ENCODE peak calls at places on chromosomes 7 and 10, in six cellular contexts. H is IMR-90, P is H1, R is H9, E is mesenchymal stem cell, O is trophoblast cell. Y is an unnamed sample.

GRCh38 chr7:128206017-128206746 is 34.9 kb upstream of the LEP start:
- DNase-seq in H (no peak), P (peak), R (peak), E (no peak), O (no peak), Y (no peak)

GRCh38 chr7:45036801-45037200 is 36.8 kb downstream of the CCM2 start:
- DNase-seq in H (no peak), P (no peak), R (no peak), E (no peak), O (no peak), Y (no peak)

GRCh38 chr7:69436944-69437343 is 161.3 kb upstream of the AUTS2 start:
- DNase-seq in H (no peak), P (no peak), R (no peak), E (peak), O (peak), Y (no peak)

GRCh38 chr7:69105092-69105491 is 493.2 kb upstream of the AUTS2 start:
- DNase-seq in H (no peak), P (no peak), R (no peak), E (no peak), O (peak), Y (no peak)

GRCh38 chr7:20798694-20799121 is 12.0 kb upstream of the SP8 start:
- DNase-seq in H (no peak), P (peak), R (peak), E (no peak), O (no peak), Y (no peak)

GRCh38 chr7:108367946-108368345 is 88.3 kb downstream of the NRCAM start:
- DNase-seq in H (no peak), P (no peak), R (no peak), E (no peak), O (no peak), Y (no peak)

GRCh38 chr10:48343871-48344598 is 37.6 kb downstream of the MAPK8 start:
- DNase-seq in H (no peak), P (no peak), R (no peak), E (no peak), O (no peak), Y (no peak)

GRCh38 chr10:121665809-121666208 is 67.6 kb upstream of the FGFR2 start:
- DNase-seq in H (no peak), P (no peak), R (no peak), E (no peak), O (no peak), Y (no peak)

GRCh38 chr7:151427705-151428392 is 12.1 kb downstream of the CRYGN start:
- DNase-seq in H (no peak), P (no peak), R (no peak), E (peak), O (no peak), Y (no peak)

GRCh38 chr10:125144209-125144608 is 16.2 kb downstream of the CTBP2 start:
- DNase-seq in H (no peak), P (no peak), R (no peak), E (no peak), O (no peak), Y (no peak)

GRCh38 chr10:93701903-93702277 is 502 bp downstream of the FRA10AC1 start:
- DNase-seq in H (peak), P (no peak), R (no peak), E (peak), O (no peak), Y (no peak)

GRCh38 chr7:11951909-11952308 is 119.9 kb upstream of the THSD7A start:
- DNase-seq in H (no peak), P (no peak), R (no peak), E (no peak), O (peak), Y (no peak)

GRCh38 chr7:186516-187113 is 5.8 kb upstream of the FAM20C start:
- DNase-seq in H (no peak), P (no peak), R (no peak), E (no peak), O (no peak), Y (no peak)

GRCh38 chr10:127094984-127095383 is 101.4 kb downstream of the INSYN2A start:
- DNase-seq in H (no peak), P (no peak), R (no peak), E (no peak), O (no peak), Y (no peak)

GRCh38 chr10:125160856-125161569 is 650 bp upstream of the CTBP2 start:
- DNase-seq in H (peak), P (peak), R (peak), E (peak), O (peak), Y (peak)

GRCh38 chr10:104209575-104210198 is 22.5 kb downstream of the CFAP43 start:
- DNase-seq in H (peak), P (peak), R (peak), E (peak), O (peak), Y (peak)

GRCh38 chr10:71933651-71934050 is 30.5 kb upstream of the CHST3 start:
- DNase-seq in H (no peak), P (no peak), R (no peak), E (no peak), O (no peak), Y (no peak)

GRCh38 chr10:93991101-93991500 is 2.6 kb upstream of the PLCE1 start:
- DNase-seq in H (no peak), P (no peak), R (no peak), E (peak), O (no peak), Y (no peak)

GRCh38 chr10:8211631-8212030 is 157.1 kb downstream of the GATA3 start:
- DNase-seq in H (no peak), P (no peak), R (no peak), E (no peak), O (peak), Y (no peak)

GRCh38 chr10:30176182-30176581 is 116.8 kb upstream of the JCAD start:
- DNase-seq in H (peak), P (no peak), R (no peak), E (peak), O (no peak), Y (no peak)

GRCh38 chr10:45379303-45379726 is 5.3 kb downstream of the ALOX5 start:
- DNase-seq in H (no peak), P (no peak), R (no peak), E (no peak), O (peak), Y (no peak)

GRCh38 chr7:158266817-158267736 is 320.5 kb downstream of the PTPRN2 start:
- DNase-seq in H (no peak), P (no peak), R (no peak), E (no peak), O (no peak), Y (no peak)

GRCh38 chr10:75592888-75593643 is 161.6 kb downstream of the LRMDA start:
- DNase-seq in H (no peak), P (no peak), R (no peak), E (no peak), O (no peak), Y (no peak)

GRCh38 chr7:148492157-148492860 is 98.3 kb upstream of the C7orf33 start:
- DNase-seq in H (no peak), P (no peak), R (no peak), E (no peak), O (peak), Y (no peak)

GRCh38 chr7:156612930-156613329 is 27.6 kb upstream of the RNF32 start:
- DNase-seq in H (no peak), P (no peak), R (no peak), E (no peak), O (no peak), Y (no peak)

GRCh38 chr7:139731802-139732470 is 45.9 kb downstream of the HIPK2 start:
- DNase-seq in H (peak), P (no peak), R (no peak), E (peak), O (peak), Y (no peak)

GRCh38 chr7:142567201-142567600 is 182.1 kb upstream of the PRSS1 start:
- DNase-seq in H (no peak), P (no peak), R (no peak), E (no peak), O (no peak), Y (no peak)

GRCh38 chr10:91410638-91411367 is 659 bp downstream of the HECTD2 start:
- DNase-seq in H (peak), P (no peak), R (no peak), E (peak), O (no peak), Y (no peak)

GRCh38 chr10:43681226-43681625 is 32.5 kb upstream of the ZNF32 start:
- DNase-seq in H (no peak), P (no peak), R (no peak), E (no peak), O (no peak), Y (no peak)

GRCh38 chr10:14560274-14560673 is 214.4 kb downstream of the FAM107B start:
- DNase-seq in H (peak), P (no peak), R (peak), E (peak), O (peak), Y (no peak)

GRCh38 chr7:128236924-128237586 is 4.0 kb upstream of the LEP start:
- DNase-seq in H (peak), P (no peak), R (no peak), E (peak), O (peak), Y (no peak)

GRCh38 chr7:46173526-46174191 is 252.6 kb upstream of the IGFBP3 start:
- DNase-seq in H (no peak), P (no peak), R (no peak), E (no peak), O (no peak), Y (no peak)

GRCh38 chr10:24453404-24453830 is 244.5 kb downstream of the KIAA1217 start:
- DNase-seq in H (peak), P (no peak), R (no peak), E (no peak), O (no peak), Y (no peak)

GRCh38 chr7:105493196-105493927 is 28.7 kb downstream of the PUS7 start:
- DNase-seq in H (peak), P (no peak), R (no peak), E (no peak), O (no peak), Y (no peak)

GRCh38 chr7:24290004-24290641 is 6.1 kb downstream of the NPY start:
- DNase-seq in H (peak), P (peak), R (peak), E (peak), O (peak), Y (no peak)

GRCh38 chr7:46603780-46604725 is 683.0 kb upstream of the IGFBP3 start:
- DNase-seq in H (peak), P (no peak), R (no peak), E (peak), O (peak), Y (no peak)

GRCh38 chr10:1706256-1706655 is 31.1 kb downstream of the ADARB2 start:
- DNase-seq in H (no peak), P (no peak), R (no peak), E (no peak), O (no peak), Y (no peak)

DNA sequence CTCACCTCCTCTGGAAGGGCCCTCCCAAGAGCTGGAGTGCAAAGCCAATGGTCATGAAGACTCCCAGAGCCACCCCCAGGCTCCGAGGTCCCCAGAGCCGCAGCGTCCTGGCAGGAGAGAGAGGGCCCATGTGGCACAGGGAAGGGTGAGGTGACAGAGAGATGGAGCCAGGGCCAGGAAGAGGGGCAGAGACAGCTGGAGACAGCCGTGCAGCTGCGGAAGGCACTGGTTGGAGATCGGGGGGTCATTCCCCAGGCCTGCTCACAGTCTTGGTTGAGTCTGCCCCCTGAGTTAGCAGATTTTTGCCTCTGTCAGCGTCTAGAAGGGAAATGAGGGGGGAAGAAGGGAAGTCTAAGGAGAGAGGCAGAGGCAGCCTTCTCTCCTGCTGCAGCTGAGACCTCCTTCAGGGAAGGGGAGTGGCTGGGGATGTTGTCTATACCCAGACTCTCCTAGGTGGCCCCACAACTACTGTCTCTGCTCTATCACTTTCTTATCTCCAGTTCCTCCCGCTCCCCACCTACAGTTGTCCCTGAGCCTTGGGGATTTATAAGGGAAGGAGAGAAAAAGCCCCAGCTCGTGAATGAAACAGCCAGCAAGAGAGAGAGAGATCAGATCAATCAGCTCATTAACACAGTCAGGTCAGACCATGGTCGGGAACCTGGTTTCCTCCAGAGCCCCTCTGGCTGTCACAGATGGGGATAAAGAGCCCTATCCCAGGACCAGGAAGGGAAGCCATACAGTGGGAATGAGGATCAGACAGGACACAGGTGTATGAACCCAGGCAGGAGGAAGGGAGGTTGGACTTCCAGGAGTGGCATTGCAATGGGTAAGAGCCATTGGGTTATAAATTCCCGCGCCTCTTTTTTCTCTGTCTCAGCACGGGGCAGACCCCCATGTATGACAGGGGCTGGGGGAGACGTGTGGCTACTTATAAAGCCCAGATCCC is 1.2 kb downstream of the GAL3ST4 start:
- DNase-seq in H (no peak), P (no peak), R (no peak), E (no peak), O (no peak), Y (no peak)
- H2AFZ ChIP-seq in H (peak), P (no peak), R (no peak), E (peak), O (no peak), Y (peak)

DNA sequence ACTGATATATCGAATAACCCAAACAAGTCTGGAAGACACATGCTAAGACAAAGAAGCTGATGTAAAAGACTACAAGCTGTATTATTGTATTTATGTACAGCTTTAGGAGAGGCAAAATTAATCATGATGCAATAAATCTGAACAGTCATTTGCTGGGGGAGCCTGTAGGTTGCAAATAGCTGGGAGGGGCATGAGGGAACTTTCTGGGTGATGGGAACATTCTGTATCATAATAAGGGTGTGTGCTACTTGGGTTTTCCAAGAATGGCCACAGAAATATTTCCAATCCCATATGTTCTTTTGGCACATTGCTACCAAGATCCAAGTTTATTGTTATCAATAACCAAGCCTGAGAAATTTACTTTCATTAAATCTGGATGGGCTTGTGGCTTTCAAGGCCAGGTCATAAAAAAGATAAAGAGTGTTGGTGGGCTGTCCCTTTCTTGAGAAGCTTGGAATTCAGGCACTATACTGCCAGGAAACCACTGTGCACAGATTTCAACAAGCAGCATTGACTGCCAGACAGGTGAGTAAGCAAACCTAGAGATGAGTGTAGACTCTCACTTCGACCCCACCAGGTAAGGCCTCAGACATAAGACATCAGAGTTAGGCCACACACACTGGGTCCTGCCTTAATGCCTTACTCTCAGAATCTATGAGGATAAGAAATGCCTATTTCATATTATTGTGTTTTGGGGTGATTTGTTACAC is 629.7 kb upstream of the FZD8 start:
- DNase-seq in H (no peak), P (no peak), R (no peak), E (no peak), O (no peak), Y (no peak)
- H2AK5ac ChIP-seq in H (no peak), P (no peak), R (no peak), E (no peak), O (no peak), Y (no peak)

GRCh38 chr7:141014091-141014490 is 661 bp downstream of the MRPS33 start:
- DNase-seq in H (peak), P (no peak), R (no peak), E (no peak), O (no peak), Y (peak)
- H3K18ac ChIP-seq in H (peak), P (no peak), R (peak), E (peak), O (no peak), Y (no peak)

GRCh38 chr10:99779335-99779734 is 3.1 kb upstream of the ABCC2 start:
- DNase-seq in H (peak), P (no peak), R (no peak), E (peak), O (no peak), Y (no peak)
- H2AFZ ChIP-seq in H (peak), P (no peak), R (no peak), E (peak), O (peak), Y (peak)

GRCh38 chr10:113089581-113089980 is 139.5 kb downstream of the TCF7L2 start:
- DNase-seq in H (no peak), P (no peak), R (no peak), E (no peak), O (no peak), Y (no peak)

GRCh38 chr10:113088194-113088593 is 138.1 kb downstream of the TCF7L2 start:
- DNase-seq in H (no peak), P (no peak), R (no peak), E (no peak), O (no peak), Y (no peak)

GRCh38 chr10:113086282-113086681 is 136.2 kb downstream of the TCF7L2 start:
- DNase-seq in H (no peak), P (no peak), R (no peak), E (peak), O (no peak), Y (no peak)

GRCh38 chr10:113085776-113086175 is 135.7 kb downstream of the TCF7L2 start:
- DNase-seq in H (no peak), P (no peak), R (no peak), E (no peak), O (peak), Y (no peak)

GRCh38 chr10:113087082-113088029 is 137.3 kb downstream of the TCF7L2 start:
- DNase-seq in H (peak), P (no peak), R (peak), E (peak), O (peak), Y (no peak)
- H2AK5ac ChIP-seq in H (peak), P (peak), R (no peak), E (peak), O (no peak), Y (no peak)

GRCh38 chr10:3887885-3888476 is 103.0 kb upstream of the KLF6 start:
- DNase-seq in H (peak), P (no peak), R (peak), E (peak), O (peak), Y (peak)

GRCh38 chr10:3887404-3887803 is 102.4 kb upstream of the KLF6 start:
- DNase-seq in H (no peak), P (no peak), R (no peak), E (no peak), O (peak), Y (no peak)

GRCh38 chr10:3886191-3886590 is 101.2 kb upstream of the KLF6 start:
- DNase-seq in H (peak), P (peak), R (peak), E (peak), O (peak), Y (no peak)

GRCh38 chr10:3889961-3890522 is 105.0 kb upstream of the KLF6 start:
- DNase-seq in H (peak), P (no peak), R (no peak), E (peak), O (peak), Y (no peak)

DNA sequence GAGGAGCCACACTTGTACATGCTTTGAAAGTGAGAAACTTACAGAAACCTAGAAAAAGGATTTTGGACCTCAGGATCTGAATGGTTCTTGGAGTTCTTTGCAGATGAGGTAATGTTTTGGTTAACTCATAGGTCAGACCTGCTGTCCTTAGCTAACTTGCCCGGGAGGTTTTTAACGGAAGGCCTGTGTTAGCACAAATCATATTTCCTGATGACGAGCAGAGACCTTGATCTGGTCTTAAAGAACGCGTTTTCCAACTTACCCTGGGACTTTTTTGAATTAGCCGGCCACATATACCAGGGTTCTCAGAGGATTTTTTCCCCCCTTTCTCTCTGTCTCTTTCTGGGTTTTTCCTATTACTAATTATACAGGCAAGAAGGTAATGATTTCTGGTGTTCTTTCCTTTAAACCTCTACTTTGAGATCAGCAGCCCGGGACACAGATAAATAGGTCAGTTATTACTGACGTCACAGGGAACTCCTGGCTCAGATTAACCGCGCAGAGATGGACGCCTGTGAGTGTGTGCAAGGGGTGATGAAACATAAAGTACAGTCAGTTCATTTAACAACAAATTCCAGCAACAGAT is 101.8 kb upstream of the KLF6 start:
- DNase-seq in H (peak), P (no peak), R (no peak), E (peak), O (peak), Y (no peak)
- H3K18ac ChIP-seq in H (peak), P (no peak), R (no peak), E (peak), O (no peak), Y (no peak)